ENCODE peak calls at places on chromosomes 12 and 14, in nine cellular contexts. K is astrocyte, X is AG09319, I is natural killer cell, Y is neural crest cell, R is choroid plexus epithelial cell, D is AG04449, J is A673, L is endodermal cell. W is an unnamed sample.

GRCh38 chr14:76040704-76041103 is 55.1 kb downstream of the IFT43 start:
- DNase-seq in I (no peak), Y (no peak), K (no peak), D (no peak), R (no peak), J (no peak), L (no peak), X (no peak), W (no peak)

GRCh38 chr14:24513009-24513408 is 4.9 kb upstream of the CMA1 start:
- DNase-seq in D (no peak), X (no peak), K (no peak), L (peak), J (peak), I (no peak), Y (peak), R (no peak), W (no peak)

GRCh38 chr12:75923964-75924666 is 107.5 kb downstream of the PHLDA1 start:
- DNase-seq in K (peak), D (no peak), X (no peak), R (peak), Y (no peak), J (no peak), L (no peak), I (no peak), W (no peak)

GRCh38 chr14:77128414-77128891 is 13.1 kb downstream of the ZDHHC22 start:
- DNase-seq in X (no peak), I (no peak), D (no peak), Y (no peak), J (no peak), R (peak), K (peak), L (peak), W (no peak)

GRCh38 chr14:98931126-98931525 is 340.9 kb downstream of the BCL11B start:
- DNase-seq in R (no peak), K (no peak), I (no peak), J (no peak), Y (no peak), L (no peak), D (no peak), X (no peak), W (no peak)

GRCh38 chr12:53994691-53995310 is 5.2 kb upstream of the HOXC9 start:
- DNase-seq in R (no peak), X (no peak), Y (no peak), L (peak), K (no peak), D (no peak), I (no peak), J (no peak), W (no peak)

GRCh38 chr12:85424581-85425348 is 144.7 kb downstream of the ALX1 start:
- DNase-seq in I (no peak), D (no peak), K (no peak), R (peak), L (peak), J (peak), X (no peak), Y (peak), W (no peak)

GRCh38 chr14:75720828-75721227 is 59.8 kb downstream of the TTLL5 start:
- DNase-seq in D (no peak), K (peak), R (peak), J (peak), Y (no peak), I (no peak), X (no peak), L (no peak), W (no peak)

GRCh38 chr12:132103542-132104308 is 40.4 kb downstream of the DDX51 start:
- DNase-seq in X (no peak), J (no peak), Y (no peak), K (no peak), I (no peak), L (peak), R (no peak), D (no peak), W (no peak)

GRCh38 chr12:64404470-64405446 is 566 bp downstream of the XPOT start:
- DNase-seq in X (peak), I (no peak), K (peak), J (peak), Y (peak), R (peak), D (peak), L (no peak), W (no peak)

GRCh38 chr14:69572634-69573135 is 2.0 kb downstream of the CCDC177 start:
- DNase-seq in D (no peak), Y (no peak), K (no peak), R (no peak), L (no peak), J (peak), X (no peak), I (no peak), W (no peak)

GRCh38 chr12:85179680-85180300 is 100.2 kb upstream of the ALX1 start:
- DNase-seq in X (no peak), Y (no peak), D (no peak), J (peak), I (no peak), K (peak), L (no peak), R (peak), W (no peak)

GRCh38 chr12:43336962-43337555 is 214.9 kb downstream of the ADAMTS20 start:
- DNase-seq in Y (no peak), I (no peak), J (peak), K (peak), D (no peak), R (peak), L (no peak), X (no peak), W (no peak)

GRCh38 chr12:110501378-110501721 is 561 bp downstream of the VPS29 start:
- DNase-seq in Y (no peak), X (no peak), J (peak), K (peak), I (no peak), R (peak), L (no peak), D (no peak), W (no peak)

GRCh38 chr12:50120521-50120920 is 8.5 kb downstream of the COX14 start:
- DNase-seq in K (no peak), I (no peak), D (no peak), R (no peak), Y (no peak), L (no peak), J (no peak), X (no peak), W (no peak)

GRCh38 chr12:22228022-22228875 is 106.3 kb downstream of the ST8SIA1 start:
- DNase-seq in L (no peak), X (peak), I (no peak), K (peak), R (no peak), D (no peak), J (no peak), Y (no peak), W (no peak)

GRCh38 chr14:100168515-100168914 is 9.1 kb upstream of the DEGS2 start:
- DNase-seq in R (no peak), K (no peak), Y (no peak), X (no peak), L (no peak), J (no peak), I (no peak), D (no peak), W (no peak)

GRCh38 chr14:100170880-100171279 is 11.4 kb upstream of the DEGS2 start:
- DNase-seq in I (no peak), X (no peak), K (no peak), Y (no peak), L (no peak), R (no peak), D (no peak), J (no peak), W (no peak)

GRCh38 chr14:100164808-100165207 is 5.4 kb upstream of the DEGS2 start:
- DNase-seq in Y (no peak), L (no peak), R (no peak), I (no peak), X (no peak), J (no peak), K (no peak), D (no peak), W (no peak)

GRCh38 chr14:100165376-100165775 is 5.9 kb upstream of the DEGS2 start:
- DNase-seq in R (no peak), Y (no peak), J (no peak), L (peak), D (no peak), K (no peak), I (no peak), X (no peak), W (no peak)

DNA sequence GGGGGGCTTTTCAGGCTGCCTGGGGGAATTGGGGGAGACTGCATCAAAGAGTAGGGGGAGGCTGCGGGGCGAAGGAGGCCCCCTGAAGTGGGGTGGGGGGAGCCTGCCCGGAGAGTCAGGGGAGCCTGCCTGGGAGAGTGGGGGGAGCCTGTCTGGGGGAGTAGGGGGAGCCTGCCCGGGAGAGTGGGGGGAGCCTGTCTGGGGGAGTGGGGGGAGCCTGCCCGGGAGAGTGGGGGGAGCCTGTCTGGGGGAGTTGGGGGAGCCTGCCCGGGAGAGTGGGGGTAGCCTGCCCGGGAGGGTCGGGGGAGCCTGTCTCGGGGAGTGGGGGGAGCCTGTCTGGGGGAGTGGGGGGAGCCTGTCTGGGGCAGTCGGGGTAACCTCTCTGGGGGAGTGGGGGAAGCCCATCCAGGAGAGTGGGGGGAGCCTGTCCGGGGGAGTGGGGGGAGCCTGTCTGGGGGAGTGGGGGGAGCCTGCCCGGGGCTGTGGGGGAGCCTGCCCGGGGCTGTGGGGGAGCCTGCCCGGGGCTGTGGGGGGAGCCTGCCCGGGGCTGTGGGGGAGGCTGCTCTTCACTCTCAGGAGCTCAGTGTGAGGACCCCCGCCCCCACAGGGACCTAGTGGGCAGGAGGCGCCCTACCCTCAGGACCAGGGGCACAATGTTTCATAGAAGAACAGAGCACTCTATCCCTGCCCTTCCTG is 6.5 kb upstream of the DEGS2 start:
- DNase-seq in L (no peak), Y (no peak), R (no peak), X (no peak), D (no peak), K (no peak), J (no peak), I (no peak), W (no peak)
- TF ChIP-seq CTCF in L (no peak), Y (no peak), R (no peak), X (no peak), D (no peak), K (no peak), J (no peak), I (no peak), W (no peak)

GRCh38 chr12:122306407-122306806 is 40.1 kb upstream of the VPS33A start:
- DNase-seq in I (no peak), Y (no peak), K (no peak), D (no peak), L (peak), R (no peak), X (no peak), J (no peak), W (no peak)
- TF ChIP-seq CTCF in I (no peak), Y (peak), K (no peak), D (no peak), L (peak), R (no peak), X (no peak), J (no peak), W (peak)

GRCh38 chr14:68140801-68141200 is 321.2 kb downstream of the RAD51B start:
- DNase-seq in I (no peak), X (no peak), R (no peak), Y (no peak), K (no peak), J (no peak), D (no peak), L (no peak), W (no peak)

GRCh38 chr14:68140111-68140741 is 320.6 kb downstream of the RAD51B start:
- DNase-seq in K (peak), J (peak), R (peak), Y (no peak), I (no peak), D (peak), L (peak), X (peak), W (no peak)

GRCh38 chr14:68139466-68140110 is 320.0 kb downstream of the RAD51B start:
- DNase-seq in I (no peak), K (no peak), J (no peak), L (no peak), R (no peak), Y (no peak), D (no peak), X (no peak), W (no peak)

GRCh38 chr14:68143341-68143807 is 323.8 kb downstream of the RAD51B start:
- DNase-seq in J (peak), R (peak), Y (no peak), D (no peak), X (peak), K (peak), L (no peak), I (no peak), W (no peak)

DNA sequence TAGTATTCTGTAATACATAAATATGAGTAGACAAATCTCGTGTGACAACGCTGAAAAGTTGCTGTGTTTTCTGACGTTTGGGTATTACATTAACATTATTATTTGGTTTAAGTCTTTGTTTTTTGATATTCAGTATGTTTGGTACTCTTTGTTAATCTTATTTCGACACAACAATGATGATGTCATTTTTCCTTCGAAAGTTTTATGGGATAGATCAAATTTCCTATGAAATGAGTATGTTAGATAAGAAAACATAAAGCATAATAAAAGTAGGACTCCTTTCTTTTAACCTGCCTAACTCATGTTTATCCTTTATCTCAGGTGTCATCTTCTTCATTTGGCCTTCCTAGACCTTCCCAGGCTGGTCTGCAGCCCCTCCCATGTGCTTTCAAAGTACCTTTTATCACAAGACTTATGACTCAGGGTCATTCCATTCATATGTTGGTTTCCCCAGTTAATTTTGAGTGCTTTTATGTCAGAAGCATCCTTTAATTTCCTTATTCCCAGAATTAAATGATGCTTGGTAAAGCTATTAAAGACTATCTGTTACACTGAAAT is 322.0 kb downstream of the RAD51B start:
- DNase-seq in J (no peak), D (no peak), X (no peak), K (peak), I (no peak), Y (no peak), L (no peak), R (peak), W (no peak)
- TF ChIP-seq CTCF in J (no peak), D (no peak), X (no peak), K (no peak), I (no peak), Y (no peak), L (no peak), R (no peak), W (no peak)

GRCh38 chr12:40208707-40209106 is 16.1 kb upstream of the LRRK2 start:
- DNase-seq in I (no peak), X (no peak), Y (no peak), K (no peak), R (no peak), J (no peak), L (no peak), D (no peak), W (no peak)
- TF ChIP-seq CTCF in I (no peak), X (no peak), Y (no peak), K (no peak), R (no peak), J (no peak), L (no peak), D (no peak), W (no peak)

GRCh38 chr12:94148841-94149780 is 734 bp downstream of the PLXNC1 start:
- DNase-seq in K (peak), D (no peak), X (no peak), L (peak), Y (no peak), J (no peak), I (peak), R (peak), W (peak)
- TF ChIP-seq CTCF in K (no peak), D (peak), X (peak), L (peak), Y (peak), J (peak), I (peak), R (peak), W (peak)

GRCh38 chr14:20659813-20660395 is 18.4 kb upstream of the OR6S1 start:
- DNase-seq in J (no peak), D (no peak), Y (no peak), K (no peak), I (no peak), X (no peak), L (no peak), R (no peak), W (no peak)

GRCh38 chr14:20656274-20656673 is 14.8 kb upstream of the OR6S1 start:
- DNase-seq in I (no peak), D (no peak), K (no peak), X (no peak), J (no peak), Y (no peak), L (no peak), R (no peak), W (no peak)

GRCh38 chr14:20658246-20658645 is 16.8 kb upstream of the OR6S1 start:
- DNase-seq in L (no peak), D (no peak), I (no peak), Y (no peak), J (no peak), K (no peak), X (no peak), R (no peak), W (no peak)

GRCh38 chr14:20655851-20656250 is 14.4 kb upstream of the OR6S1 start:
- DNase-seq in Y (no peak), X (no peak), D (no peak), J (no peak), I (no peak), R (no peak), L (peak), K (no peak), W (no peak)

GRCh38 chr14:20657216-20658211 is 16.0 kb upstream of the OR6S1 start:
- DNase-seq in J (peak), K (no peak), L (peak), I (no peak), R (peak), X (no peak), Y (no peak), D (no peak), W (no peak)
- TF ChIP-seq CTCF in J (peak), K (no peak), L (peak), I (no peak), R (peak), X (no peak), Y (no peak), D (no peak), W (no peak)

GRCh38 chr12:80192087-80192486 is 92.8 kb downstream of the OTOGL start:
- DNase-seq in I (no peak), X (no peak), Y (no peak), D (no peak), K (no peak), L (peak), J (no peak), R (no peak), W (no peak)

GRCh38 chr12:80196419-80196818 is 97.1 kb downstream of the OTOGL start:
- DNase-seq in L (no peak), R (no peak), D (no peak), I (no peak), K (no peak), J (no peak), Y (no peak), X (no peak), W (no peak)

GRCh38 chr12:80193900-80194299 is 94.6 kb downstream of the OTOGL start:
- DNase-seq in R (no peak), L (no peak), Y (no peak), D (no peak), J (no peak), X (no peak), K (no peak), I (no peak), W (no peak)

GRCh38 chr12:80195737-80196136 is 96.4 kb downstream of the OTOGL start:
- DNase-seq in X (no peak), I (no peak), Y (no peak), K (no peak), J (no peak), R (no peak), L (no peak), D (no peak), W (no peak)

DNA sequence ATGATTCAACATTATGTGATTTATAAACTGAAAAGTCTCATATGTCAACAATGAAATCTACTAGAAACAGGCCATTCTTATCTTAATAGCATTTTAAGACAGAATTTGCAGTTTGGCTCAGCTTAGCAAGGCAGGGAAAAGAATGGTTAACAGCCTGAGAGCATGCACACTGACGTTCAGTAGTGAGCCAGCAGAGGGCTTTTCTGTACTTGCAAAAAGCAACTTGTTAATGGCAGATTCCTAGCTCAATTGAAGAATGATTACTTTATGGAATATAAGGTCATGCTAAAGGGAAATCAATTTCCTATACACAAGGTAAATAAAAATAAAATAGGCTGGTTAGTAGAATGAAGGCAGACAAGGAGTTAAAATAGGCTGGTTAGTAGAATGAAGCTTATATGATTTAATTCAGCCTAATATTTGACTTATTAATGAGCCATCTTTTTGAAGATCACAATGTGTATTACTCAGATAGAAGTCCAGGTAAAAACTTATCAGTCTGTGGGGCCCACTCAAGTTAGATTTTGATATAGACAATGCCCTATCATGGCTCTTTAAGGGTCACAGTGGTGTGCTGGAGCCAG is 95.9 kb downstream of the OTOGL start:
- DNase-seq in Y (peak), J (peak), L (peak), K (peak), R (peak), X (peak), I (no peak), D (no peak), W (no peak)
- TF ChIP-seq CTCF in Y (peak), J (peak), L (peak), K (peak), R (peak), X (peak), I (no peak), D (peak), W (peak)

GRCh38 chr14:90331497-90332270 is at the start of gene NRDE2:
- DNase-seq in L (peak), R (peak), Y (peak), J (peak), D (peak), I (peak), K (peak), X (peak), W (peak)
- TF ChIP-seq CTCF in L (no peak), R (no peak), Y (no peak), J (no peak), D (no peak), I (no peak), K (no peak), X (no peak), W (no peak)

GRCh38 chr14:53613404-53614253 is 343.0 kb downstream of the BMP4 start:
- DNase-seq in I (no peak), D (no peak), R (peak), J (no peak), L (peak), K (peak), Y (no peak), X (no peak), W (no peak)
- TF ChIP-seq CTCF in I (no peak), D (no peak), R (no peak), J (no peak), L (peak), K (no peak), Y (no peak), X (no peak), W (no peak)